ENCODE peak calls at places on chromosomes 7 and 10, in seven cellular contexts. One of them, this sample, is unnamed.
A peak's percentile ranks its signal among the peaks of the same experiment; 100 is the strongest.

GRCh38 chr10:18681366-18681765 is 22.1 kb downstream of the ARL5B start:
- DNase-seq in RWPE2: no peak
- DNase-seq in CD8-positive, alpha-beta memory T cell: no peak
- DNase-seq in mesendoderm: no peak
- DNase-seq in IMR-90: peak; percentile 50
- DNase-seq in tibial artery: no peak
- DNase-seq in astrocyte: no peak
- DNase-seq in this sample: no peak

GRCh38 chr7:40698214-40698920 is 563.6 kb downstream of the SUGCT start:
- DNase-seq in RWPE2: no peak
- DNase-seq in CD8-positive, alpha-beta memory T cell: no peak
- DNase-seq in mesendoderm: no peak
- DNase-seq in IMR-90: peak; percentile 31
- DNase-seq in tibial artery: no peak
- DNase-seq in astrocyte: peak; percentile 46
- DNase-seq in this sample: no peak

GRCh38 chr7:40918701-40919271 is 784.0 kb downstream of the SUGCT start:
- DNase-seq in RWPE2: no peak
- DNase-seq in CD8-positive, alpha-beta memory T cell: no peak
- DNase-seq in mesendoderm: no peak
- DNase-seq in IMR-90: peak; percentile 93
- DNase-seq in tibial artery: no peak
- DNase-seq in astrocyte: peak; percentile 96
- DNase-seq in this sample: no peak

GRCh38 chr7:121302214-121302745 is 26.5 kb upstream of the WNT16 start:
- DNase-seq in RWPE2: no peak
- DNase-seq in CD8-positive, alpha-beta memory T cell: no peak
- DNase-seq in mesendoderm: no peak
- DNase-seq in IMR-90: peak; percentile 89
- DNase-seq in tibial artery: no peak
- DNase-seq in astrocyte: peak; percentile 73
- DNase-seq in this sample: no peak

GRCh38 chr10:118722694-118723093 is 32.1 kb downstream of the CACUL1 start:
- DNase-seq in RWPE2: no peak
- DNase-seq in CD8-positive, alpha-beta memory T cell: no peak
- DNase-seq in mesendoderm: peak; percentile 81
- DNase-seq in IMR-90: no peak
- DNase-seq in tibial artery: no peak
- DNase-seq in astrocyte: no peak
- DNase-seq in this sample: no peak

GRCh38 chr10:78552261-78552811 is 516.4 kb upstream of the ZMIZ1 start:
- DNase-seq in RWPE2: no peak
- DNase-seq in CD8-positive, alpha-beta memory T cell: no peak
- DNase-seq in mesendoderm: peak; percentile 72
- DNase-seq in IMR-90: peak; percentile 60
- DNase-seq in tibial artery: peak; percentile 84
- DNase-seq in astrocyte: peak; percentile 85
- DNase-seq in this sample: no peak

GRCh38 chr7:2132243-2132642 is 100.5 kb downstream of the MAD1L1 start:
- DNase-seq in RWPE2: no peak
- DNase-seq in CD8-positive, alpha-beta memory T cell: no peak
- DNase-seq in mesendoderm: no peak
- DNase-seq in IMR-90: no peak
- DNase-seq in tibial artery: no peak
- DNase-seq in astrocyte: no peak
- DNase-seq in this sample: peak; percentile 9

GRCh38 chr10:31593124-31593523 is 274.1 kb downstream of the ZEB1 start:
- DNase-seq in RWPE2: no peak
- DNase-seq in CD8-positive, alpha-beta memory T cell: no peak
- DNase-seq in mesendoderm: no peak
- DNase-seq in IMR-90: no peak
- DNase-seq in tibial artery: no peak
- DNase-seq in astrocyte: no peak
- DNase-seq in this sample: no peak

GRCh38 chr7:3691478-3692151 is 390.6 kb downstream of the SDK1 start:
- DNase-seq in RWPE2: no peak
- DNase-seq in CD8-positive, alpha-beta memory T cell: no peak
- DNase-seq in mesendoderm: no peak
- DNase-seq in IMR-90: no peak
- DNase-seq in tibial artery: no peak
- DNase-seq in astrocyte: no peak
- DNase-seq in this sample: no peak

GRCh38 chr10:108385963-108386362 is 1221.5 kb upstream of the SORCS1 start:
- DNase-seq in RWPE2: no peak
- DNase-seq in CD8-positive, alpha-beta memory T cell: no peak
- DNase-seq in mesendoderm: no peak
- DNase-seq in IMR-90: no peak
- DNase-seq in tibial artery: no peak
- DNase-seq in astrocyte: no peak
- DNase-seq in this sample: no peak

GRCh38 chr10:80460399-80461207 is 6.5 kb downstream of the TSPAN14 start:
- DNase-seq in RWPE2: peak; percentile 90
- DNase-seq in CD8-positive, alpha-beta memory T cell: no peak
- DNase-seq in mesendoderm: peak; percentile 93
- DNase-seq in IMR-90: peak; percentile 63
- DNase-seq in tibial artery: no peak
- DNase-seq in astrocyte: peak; percentile 59
- DNase-seq in this sample: peak; percentile 93

GRCh38 chr7:135169936-135170222 is 628 bp downstream of the CYREN start:
- DNase-seq in RWPE2: no peak
- DNase-seq in CD8-positive, alpha-beta memory T cell: no peak
- DNase-seq in mesendoderm: no peak
- DNase-seq in IMR-90: no peak
- DNase-seq in tibial artery: no peak
- DNase-seq in astrocyte: no peak
- DNase-seq in this sample: no peak

GRCh38 chr7:74272305-74273038 is 16.7 kb upstream of the CLIP2 start:
- DNase-seq in RWPE2: no peak
- DNase-seq in CD8-positive, alpha-beta memory T cell: no peak
- DNase-seq in mesendoderm: peak; percentile 91
- DNase-seq in IMR-90: peak; percentile 97
- DNase-seq in tibial artery: peak; percentile 73
- DNase-seq in astrocyte: peak; percentile 96
- DNase-seq in this sample: no peak

GRCh38 chr10:76205361-76205760 is 773.9 kb downstream of the LRMDA start:
- DNase-seq in RWPE2: no peak
- DNase-seq in CD8-positive, alpha-beta memory T cell: no peak
- DNase-seq in mesendoderm: no peak
- DNase-seq in IMR-90: no peak
- DNase-seq in tibial artery: no peak
- DNase-seq in astrocyte: no peak
- DNase-seq in this sample: no peak

GRCh38 chr10:132229834-132230556 is 43.2 kb downstream of the DPYSL4 start:
- DNase-seq in RWPE2: no peak
- DNase-seq in CD8-positive, alpha-beta memory T cell: peak; percentile 9
- DNase-seq in mesendoderm: no peak
- DNase-seq in IMR-90: no peak
- DNase-seq in tibial artery: no peak
- DNase-seq in astrocyte: no peak
- DNase-seq in this sample: no peak

GRCh38 chr7:7449055-7449454 is 86.6 kb downstream of the COL28A1 start:
- DNase-seq in RWPE2: no peak
- DNase-seq in CD8-positive, alpha-beta memory T cell: no peak
- DNase-seq in mesendoderm: no peak
- DNase-seq in IMR-90: no peak
- DNase-seq in tibial artery: no peak
- DNase-seq in astrocyte: no peak
- DNase-seq in this sample: no peak

GRCh38 chr10:30510184-30510931 is 76.4 kb downstream of the MAP3K8 start:
- DNase-seq in RWPE2: no peak
- DNase-seq in CD8-positive, alpha-beta memory T cell: no peak
- DNase-seq in mesendoderm: no peak
- DNase-seq in IMR-90: peak; percentile 74
- DNase-seq in tibial artery: peak; percentile 79
- DNase-seq in astrocyte: peak; percentile 73
- DNase-seq in this sample: no peak

GRCh38 chr7:151792011-151792410 is 84.9 kb downstream of the PRKAG2 start:
- DNase-seq in RWPE2: no peak
- DNase-seq in CD8-positive, alpha-beta memory T cell: no peak
- DNase-seq in mesendoderm: no peak
- DNase-seq in IMR-90: no peak
- DNase-seq in tibial artery: no peak
- DNase-seq in astrocyte: no peak
- DNase-seq in this sample: no peak

GRCh38 chr10:4511559-4511958 is 314.4 kb upstream of the AKR1E2 start:
- DNase-seq in RWPE2: no peak
- DNase-seq in CD8-positive, alpha-beta memory T cell: no peak
- DNase-seq in mesendoderm: no peak
- DNase-seq in IMR-90: no peak
- DNase-seq in tibial artery: no peak
- DNase-seq in astrocyte: no peak
- DNase-seq in this sample: no peak

GRCh38 chr7:47180268-47180826 is 401.6 kb downstream of the TNS3 start:
- DNase-seq in RWPE2: no peak
- DNase-seq in CD8-positive, alpha-beta memory T cell: no peak
- DNase-seq in mesendoderm: peak; percentile 63
- DNase-seq in IMR-90: peak; percentile 72
- DNase-seq in tibial artery: peak; percentile 45
- DNase-seq in astrocyte: peak; percentile 27
- DNase-seq in this sample: no peak

GRCh38 chr7:66206909-66207240 is 1.7 kb downstream of the TPST1 start:
- DNase-seq in RWPE2: no peak
- DNase-seq in CD8-positive, alpha-beta memory T cell: no peak
- DNase-seq in mesendoderm: no peak
- DNase-seq in IMR-90: no peak
- DNase-seq in tibial artery: no peak
- DNase-seq in astrocyte: no peak
- DNase-seq in this sample: no peak
- H3K4me3 ChIP-seq in RWPE2: no peak overlapping the region
- H3K4me3 ChIP-seq in CD8-positive, alpha-beta memory T cell: no peak overlapping the region
- H3K4me3 ChIP-seq in mesendoderm: no peak overlapping the region
- H3K4me3 ChIP-seq in IMR-90: peak overlapping the region; percentile 77
- H3K4me3 ChIP-seq in tibial artery: peak overlapping the region; percentile 84
- H3K4me3 ChIP-seq in astrocyte: no peak overlapping the region
- H3K4me3 ChIP-seq in this sample: no peak overlapping the region

GRCh38 chr10:71482620-71483019 is 85.9 kb downstream of the CDH23 start:
- DNase-seq in RWPE2: no peak
- DNase-seq in CD8-positive, alpha-beta memory T cell: no peak
- DNase-seq in mesendoderm: no peak
- DNase-seq in IMR-90: no peak
- DNase-seq in tibial artery: no peak
- DNase-seq in astrocyte: no peak
- DNase-seq in this sample: no peak
- H3K27ac ChIP-seq in RWPE2: no peak overlapping the region
- H3K27ac ChIP-seq in CD8-positive, alpha-beta memory T cell: no peak overlapping the region
- H3K27ac ChIP-seq in mesendoderm: no peak overlapping the region
- H3K27ac ChIP-seq in IMR-90: no peak overlapping the region
- H3K27ac ChIP-seq in tibial artery: no peak overlapping the region
- H3K27ac ChIP-seq in astrocyte: no peak overlapping the region
- H3K27ac ChIP-seq in this sample: no peak overlapping the region

GRCh38 chr10:103281753-103282152 is 4.8 kb downstream of the INA start:
- DNase-seq in RWPE2: no peak
- DNase-seq in CD8-positive, alpha-beta memory T cell: no peak
- DNase-seq in mesendoderm: peak; percentile 89
- DNase-seq in IMR-90: peak; percentile 43
- DNase-seq in tibial artery: no peak
- DNase-seq in astrocyte: no peak
- DNase-seq in this sample: no peak
- H3K27me3 ChIP-seq in RWPE2: peaks cover 25% of the 10 kb centered on the region
- H3K27me3 ChIP-seq in CD8-positive, alpha-beta memory T cell: peaks cover 33% of the 10 kb centered on the region
- H3K27me3 ChIP-seq in mesendoderm: peaks cover 12% of the 10 kb centered on the region
- H3K27me3 ChIP-seq in IMR-90: peaks cover 16% of the 10 kb centered on the region
- H3K27me3 ChIP-seq in tibial artery: peaks cover 65% of the 10 kb centered on the region
- H3K27me3 ChIP-seq in astrocyte: peaks cover 38% of the 10 kb centered on the region
- H3K27me3 ChIP-seq in this sample: peaks cover 12% of the 10 kb centered on the region

GRCh38 chr10:90313548-90314325 is 544.1 kb downstream of the HTR7 start:
- DNase-seq in RWPE2: no peak
- DNase-seq in CD8-positive, alpha-beta memory T cell: no peak
- DNase-seq in mesendoderm: peak; percentile 52
- DNase-seq in IMR-90: peak; percentile 25
- DNase-seq in tibial artery: no peak
- DNase-seq in astrocyte: peak; percentile 65
- DNase-seq in this sample: no peak

GRCh38 chr10:90319188-90319914 is 538.5 kb downstream of the HTR7 start:
- DNase-seq in RWPE2: no peak
- DNase-seq in CD8-positive, alpha-beta memory T cell: no peak
- DNase-seq in mesendoderm: peak; percentile 94
- DNase-seq in IMR-90: peak; percentile 94
- DNase-seq in tibial artery: no peak
- DNase-seq in astrocyte: peak; percentile 93
- DNase-seq in this sample: no peak

GRCh38 chr10:90317172-90317571 is 540.7 kb downstream of the HTR7 start:
- DNase-seq in RWPE2: no peak
- DNase-seq in CD8-positive, alpha-beta memory T cell: no peak
- DNase-seq in mesendoderm: no peak
- DNase-seq in IMR-90: no peak
- DNase-seq in tibial artery: no peak
- DNase-seq in astrocyte: no peak
- DNase-seq in this sample: no peak

GRCh38 chr10:90318659-90319058 is 539.2 kb downstream of the HTR7 start:
- DNase-seq in RWPE2: no peak
- DNase-seq in CD8-positive, alpha-beta memory T cell: no peak
- DNase-seq in mesendoderm: no peak
- DNase-seq in IMR-90: no peak
- DNase-seq in tibial artery: no peak
- DNase-seq in astrocyte: no peak
- DNase-seq in this sample: no peak

GRCh38 chr10:90314718-90315117 is 543.1 kb downstream of the HTR7 start:
- DNase-seq in RWPE2: no peak
- DNase-seq in CD8-positive, alpha-beta memory T cell: no peak
- DNase-seq in mesendoderm: no peak
- DNase-seq in IMR-90: no peak
- DNase-seq in tibial artery: no peak
- DNase-seq in astrocyte: peak; percentile 21
- DNase-seq in this sample: no peak
- H3K4me3 ChIP-seq in RWPE2: no peak overlapping the region
- H3K4me3 ChIP-seq in CD8-positive, alpha-beta memory T cell: no peak overlapping the region
- H3K4me3 ChIP-seq in mesendoderm: no peak overlapping the region
- H3K4me3 ChIP-seq in IMR-90: no peak overlapping the region
- H3K4me3 ChIP-seq in tibial artery: no peak overlapping the region
- H3K4me3 ChIP-seq in astrocyte: no peak overlapping the region
- H3K4me3 ChIP-seq in this sample: no peak overlapping the region